ENCODE peak calls at places on chromosomes 3 and 15, in ten cellular contexts. One of them, this sample, is unnamed.

GRCh38 chr3:74267583-74268184 is 346.8 kb downstream of the CNTN3 start:
- DNase-seq in HL-60: peak
- DNase-seq in brain microvascular endothelial cell: peak
- DNase-seq in cardiac fibroblast: peak
- DNase-seq in psoas muscle: no peak
- DNase-seq in heart left ventricle: no peak
- DNase-seq in stomach: no peak
- DNase-seq in AG10803: peak
- DNase-seq in lower lobe of right lung: no peak
- DNase-seq in GM23248: peak
- DNase-seq in this sample: peak

GRCh38 chr15:80967451-80967850 is 22.2 kb downstream of the MESD start:
- DNase-seq in AG10803: peak
- DNase-seq in heart left ventricle: no peak
- DNase-seq in brain microvascular endothelial cell: peak
- DNase-seq in HL-60: no peak
- DNase-seq in lower lobe of right lung: no peak
- DNase-seq in psoas muscle: no peak
- DNase-seq in stomach: no peak
- DNase-seq in cardiac fibroblast: peak
- DNase-seq in GM23248: peak
- DNase-seq in this sample: no peak

GRCh38 chr15:62809106-62809967 is 233.2 kb upstream of the TPM1 start:
- DNase-seq in GM23248: peak
- DNase-seq in brain microvascular endothelial cell: peak
- DNase-seq in heart left ventricle: no peak
- DNase-seq in HL-60: no peak
- DNase-seq in stomach: no peak
- DNase-seq in cardiac fibroblast: peak
- DNase-seq in lower lobe of right lung: no peak
- DNase-seq in psoas muscle: no peak
- DNase-seq in AG10803: peak
- DNase-seq in this sample: no peak

GRCh38 chr3:134315286-134316106 is 58.8 kb downstream of the AMOTL2 start:
- DNase-seq in cardiac fibroblast: peak
- DNase-seq in heart left ventricle: peak
- DNase-seq in AG10803: peak
- DNase-seq in psoas muscle: peak
- DNase-seq in lower lobe of right lung: no peak
- DNase-seq in stomach: no peak
- DNase-seq in HL-60: no peak
- DNase-seq in brain microvascular endothelial cell: peak
- DNase-seq in GM23248: peak
- DNase-seq in this sample: no peak

GRCh38 chr3:135216659-135217058 is 421.6 kb downstream of the EPHB1 start:
- DNase-seq in brain microvascular endothelial cell: no peak
- DNase-seq in stomach: no peak
- DNase-seq in AG10803: no peak
- DNase-seq in HL-60: no peak
- DNase-seq in cardiac fibroblast: no peak
- DNase-seq in GM23248: no peak
- DNase-seq in psoas muscle: no peak
- DNase-seq in heart left ventricle: no peak
- DNase-seq in lower lobe of right lung: no peak
- DNase-seq in this sample: no peak

GRCh38 chr15:100863406-100864198 is 16.0 kb upstream of the ALDH1A3 start:
- DNase-seq in cardiac fibroblast: peak
- DNase-seq in stomach: peak
- DNase-seq in psoas muscle: peak
- DNase-seq in GM23248: peak
- DNase-seq in AG10803: peak
- DNase-seq in lower lobe of right lung: no peak
- DNase-seq in heart left ventricle: peak
- DNase-seq in HL-60: no peak
- DNase-seq in brain microvascular endothelial cell: no peak
- DNase-seq in this sample: no peak

GRCh38 chr3:102265720-102266119 is 169.1 kb upstream of the ZPLD1 start:
- DNase-seq in cardiac fibroblast: peak
- DNase-seq in brain microvascular endothelial cell: no peak
- DNase-seq in GM23248: no peak
- DNase-seq in AG10803: no peak
- DNase-seq in psoas muscle: no peak
- DNase-seq in stomach: no peak
- DNase-seq in lower lobe of right lung: no peak
- DNase-seq in heart left ventricle: no peak
- DNase-seq in HL-60: no peak
- DNase-seq in this sample: no peak

GRCh38 chr3:188469228-188469885 is 315.4 kb downstream of the LPP start:
- DNase-seq in AG10803: peak
- DNase-seq in lower lobe of right lung: no peak
- DNase-seq in heart left ventricle: no peak
- DNase-seq in HL-60: no peak
- DNase-seq in brain microvascular endothelial cell: no peak
- DNase-seq in psoas muscle: no peak
- DNase-seq in cardiac fibroblast: peak
- DNase-seq in stomach: no peak
- DNase-seq in GM23248: no peak
- DNase-seq in this sample: no peak

GRCh38 chr15:70427120-70427519 is 329.4 kb upstream of the TLE3 start:
- DNase-seq in lower lobe of right lung: no peak
- DNase-seq in GM23248: no peak
- DNase-seq in psoas muscle: no peak
- DNase-seq in AG10803: no peak
- DNase-seq in HL-60: no peak
- DNase-seq in brain microvascular endothelial cell: no peak
- DNase-seq in stomach: no peak
- DNase-seq in heart left ventricle: no peak
- DNase-seq in cardiac fibroblast: no peak
- DNase-seq in this sample: no peak

GRCh38 chr3:33942483-33943150 is 144.2 kb downstream of the PDCD6IP start:
- DNase-seq in GM23248: peak
- DNase-seq in stomach: no peak
- DNase-seq in cardiac fibroblast: peak
- DNase-seq in brain microvascular endothelial cell: peak
- DNase-seq in heart left ventricle: no peak
- DNase-seq in lower lobe of right lung: no peak
- DNase-seq in HL-60: no peak
- DNase-seq in AG10803: no peak
- DNase-seq in psoas muscle: no peak
- DNase-seq in this sample: no peak

GRCh38 chr3:56323986-56324420 is 144.3 kb downstream of the ERC2 start:
- DNase-seq in stomach: no peak
- DNase-seq in cardiac fibroblast: peak
- DNase-seq in AG10803: peak
- DNase-seq in heart left ventricle: no peak
- DNase-seq in brain microvascular endothelial cell: peak
- DNase-seq in HL-60: no peak
- DNase-seq in GM23248: peak
- DNase-seq in psoas muscle: no peak
- DNase-seq in lower lobe of right lung: no peak
- DNase-seq in this sample: no peak

DNA sequence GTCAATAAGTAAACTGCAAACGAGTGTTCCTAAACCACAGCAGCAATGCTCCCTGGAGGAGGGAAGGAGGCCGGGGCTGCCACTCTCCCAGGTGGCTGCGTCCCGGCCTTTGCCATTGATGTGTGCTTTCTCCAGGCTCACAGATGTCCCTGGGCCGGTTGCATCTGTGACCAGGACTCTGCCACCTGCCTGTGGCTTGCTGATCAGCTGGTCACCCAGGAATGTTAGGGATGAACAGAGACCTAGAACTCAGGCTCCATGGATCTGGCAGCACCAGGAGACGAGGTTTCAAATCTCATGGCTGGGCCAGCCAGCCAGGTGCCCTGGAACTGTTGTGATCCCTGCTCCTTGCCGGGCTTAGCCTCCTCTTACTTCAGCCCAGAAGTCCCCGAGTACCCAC is 65.7 kb downstream of the KLF15 start:
- DNase-seq in heart left ventricle: no peak
- DNase-seq in psoas muscle: no peak
- DNase-seq in AG10803: no peak
- DNase-seq in brain microvascular endothelial cell: no peak
- DNase-seq in lower lobe of right lung: no peak
- DNase-seq in GM23248: no peak
- DNase-seq in stomach: no peak
- DNase-seq in cardiac fibroblast: no peak
- DNase-seq in HL-60: no peak
- DNase-seq in this sample: no peak
- H3K4me3 ChIP-seq in heart left ventricle: no peak
- H3K4me3 ChIP-seq in psoas muscle: no peak
- H3K4me3 ChIP-seq in AG10803: no peak
- H3K4me3 ChIP-seq in brain microvascular endothelial cell: no peak
- H3K4me3 ChIP-seq in lower lobe of right lung: no peak
- H3K4me3 ChIP-seq in GM23248: no peak
- H3K4me3 ChIP-seq in stomach: no peak
- H3K4me3 ChIP-seq in cardiac fibroblast: no peak
- H3K4me3 ChIP-seq in HL-60: no peak
- H3K4me3 ChIP-seq in this sample: no peak

GRCh38 chr15:78069630-78070029 is 7.9 kb downstream of the TBC1D2B start:
- DNase-seq in HL-60: no peak
- DNase-seq in psoas muscle: no peak
- DNase-seq in lower lobe of right lung: no peak
- DNase-seq in cardiac fibroblast: no peak
- DNase-seq in brain microvascular endothelial cell: no peak
- DNase-seq in AG10803: no peak
- DNase-seq in stomach: no peak
- DNase-seq in heart left ventricle: no peak
- DNase-seq in GM23248: no peak
- DNase-seq in this sample: no peak

GRCh38 chr15:78070049-78070698 is 7.3 kb downstream of the TBC1D2B start:
- DNase-seq in HL-60: no peak
- DNase-seq in psoas muscle: no peak
- DNase-seq in stomach: no peak
- DNase-seq in GM23248: no peak
- DNase-seq in cardiac fibroblast: no peak
- DNase-seq in lower lobe of right lung: no peak
- DNase-seq in heart left ventricle: peak
- DNase-seq in brain microvascular endothelial cell: no peak
- DNase-seq in AG10803: no peak
- DNase-seq in this sample: peak

GRCh38 chr15:78067328-78068241 is 9.9 kb downstream of the TBC1D2B start:
- DNase-seq in psoas muscle: no peak
- DNase-seq in heart left ventricle: no peak
- DNase-seq in cardiac fibroblast: no peak
- DNase-seq in HL-60: no peak
- DNase-seq in brain microvascular endothelial cell: no peak
- DNase-seq in AG10803: peak
- DNase-seq in stomach: peak
- DNase-seq in lower lobe of right lung: no peak
- DNase-seq in GM23248: peak
- DNase-seq in this sample: no peak

GRCh38 chr15:78071378-78071777 is 6.1 kb downstream of the TBC1D2B start:
- DNase-seq in HL-60: no peak
- DNase-seq in lower lobe of right lung: no peak
- DNase-seq in heart left ventricle: no peak
- DNase-seq in psoas muscle: no peak
- DNase-seq in GM23248: no peak
- DNase-seq in brain microvascular endothelial cell: no peak
- DNase-seq in AG10803: no peak
- DNase-seq in cardiac fibroblast: no peak
- DNase-seq in stomach: no peak
- DNase-seq in this sample: no peak

DNA sequence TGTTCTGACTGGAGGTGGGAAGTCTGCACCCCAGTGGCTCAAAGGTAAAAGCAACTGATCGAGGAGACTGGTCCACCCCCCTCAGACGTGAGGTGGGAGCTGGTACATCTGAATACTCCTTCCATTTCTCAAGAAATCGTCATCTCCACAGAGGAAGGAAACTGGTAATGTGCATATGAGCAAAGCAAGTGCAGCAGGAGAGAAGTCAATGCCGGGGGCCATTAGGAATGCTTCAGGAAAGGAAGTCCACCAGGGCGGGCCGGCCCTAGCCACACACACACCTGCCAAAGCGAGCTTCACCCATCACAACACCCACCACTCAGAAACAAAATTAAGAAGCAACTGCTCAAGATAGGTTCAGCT is 8.5 kb downstream of the TBC1D2B start:
- DNase-seq in HL-60: no peak
- DNase-seq in AG10803: no peak
- DNase-seq in GM23248: no peak
- DNase-seq in cardiac fibroblast: no peak
- DNase-seq in brain microvascular endothelial cell: no peak
- DNase-seq in lower lobe of right lung: no peak
- DNase-seq in heart left ventricle: no peak
- DNase-seq in stomach: no peak
- DNase-seq in psoas muscle: no peak
- DNase-seq in this sample: no peak
- H3K4me3 ChIP-seq in HL-60: no peak
- H3K4me3 ChIP-seq in AG10803: no peak
- H3K4me3 ChIP-seq in GM23248: peak
- H3K4me3 ChIP-seq in cardiac fibroblast: no peak
- H3K4me3 ChIP-seq in brain microvascular endothelial cell: no peak
- H3K4me3 ChIP-seq in lower lobe of right lung: peak
- H3K4me3 ChIP-seq in heart left ventricle: peak
- H3K4me3 ChIP-seq in stomach: peak
- H3K4me3 ChIP-seq in psoas muscle: peak
- H3K4me3 ChIP-seq in this sample: peak

GRCh38 chr3:42500909-42501308 is 1.5 kb upstream of the VIPR1 start:
- DNase-seq in stomach: peak
- DNase-seq in psoas muscle: no peak
- DNase-seq in HL-60: no peak
- DNase-seq in lower lobe of right lung: no peak
- DNase-seq in GM23248: no peak
- DNase-seq in heart left ventricle: no peak
- DNase-seq in AG10803: no peak
- DNase-seq in cardiac fibroblast: no peak
- DNase-seq in brain microvascular endothelial cell: no peak
- DNase-seq in this sample: no peak
- H3K4me3 ChIP-seq in stomach: peak
- H3K4me3 ChIP-seq in psoas muscle: no peak
- H3K4me3 ChIP-seq in HL-60: no peak
- H3K4me3 ChIP-seq in lower lobe of right lung: no peak
- H3K4me3 ChIP-seq in GM23248: no peak
- H3K4me3 ChIP-seq in heart left ventricle: peak
- H3K4me3 ChIP-seq in AG10803: no peak
- H3K4me3 ChIP-seq in cardiac fibroblast: no peak
- H3K4me3 ChIP-seq in brain microvascular endothelial cell: no peak
- H3K4me3 ChIP-seq in this sample: no peak

DNA sequence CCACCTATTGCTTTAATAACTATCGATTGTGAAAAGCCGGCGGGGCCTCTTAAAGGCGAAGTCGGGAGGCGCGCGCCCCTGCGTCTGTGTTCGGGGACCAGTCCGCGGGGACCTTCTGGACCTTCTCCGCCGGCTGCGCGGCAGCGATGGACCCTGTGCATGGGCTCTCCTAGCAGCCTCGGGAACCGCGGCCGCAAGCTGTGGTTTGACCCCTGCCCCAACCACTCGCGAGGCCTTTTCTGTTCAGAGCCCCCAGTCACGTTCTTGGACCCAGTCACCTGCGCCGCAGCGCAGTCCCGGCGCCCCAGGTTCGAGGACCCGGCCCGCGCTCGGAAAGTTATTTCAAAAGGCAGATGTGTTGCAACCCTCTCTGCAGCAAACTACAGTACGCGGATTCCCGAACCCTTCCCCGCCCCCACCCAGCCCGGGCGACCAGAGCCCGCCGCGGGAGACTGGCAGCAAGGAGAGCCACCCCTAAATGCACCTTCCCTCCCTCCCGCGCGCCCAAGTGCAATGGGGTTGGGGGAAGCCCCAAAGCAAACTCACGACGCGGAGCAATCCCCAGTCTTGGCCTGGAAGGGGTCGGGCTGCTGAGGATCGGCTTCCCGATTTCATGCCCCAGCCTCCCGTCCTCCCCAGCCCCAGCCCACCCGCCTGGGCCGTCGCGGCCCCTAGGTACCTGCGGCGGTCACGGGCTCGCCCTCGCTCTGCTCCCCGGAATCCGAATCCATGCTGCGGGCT is 671 bp downstream of the TNFAIP8L3 start:
- DNase-seq in GM23248: peak
- DNase-seq in heart left ventricle: no peak
- DNase-seq in HL-60: peak
- DNase-seq in psoas muscle: peak
- DNase-seq in AG10803: peak
- DNase-seq in stomach: no peak
- DNase-seq in brain microvascular endothelial cell: no peak
- DNase-seq in cardiac fibroblast: peak
- DNase-seq in lower lobe of right lung: no peak
- DNase-seq in this sample: no peak
- H3K4me3 ChIP-seq in GM23248: peak
- H3K4me3 ChIP-seq in heart left ventricle: peak
- H3K4me3 ChIP-seq in HL-60: peak
- H3K4me3 ChIP-seq in psoas muscle: peak
- H3K4me3 ChIP-seq in AG10803: peak
- H3K4me3 ChIP-seq in stomach: peak
- H3K4me3 ChIP-seq in brain microvascular endothelial cell: peak
- H3K4me3 ChIP-seq in cardiac fibroblast: peak
- H3K4me3 ChIP-seq in lower lobe of right lung: peak
- H3K4me3 ChIP-seq in this sample: no peak

This sample was measured in Jurkat, Clone E6-1.